ENCODE peak calls at places on chromosomes 11 and 22, in five cellular contexts. L, Y, C, F and I are unnamed samples.
A peak's percentile ranks its signal among the peaks of the same experiment; 100 is the strongest.

GRCh38 chr22:49865156-49865555 is 11.5 kb downstream of the ZBED4 start:
- DNase-seq in L (no peak), Y (no peak), C (no peak), F (no peak), I (no peak)

GRCh38 chr11:79199729-79200354 is 241.0 kb downstream of the TENM4 start:
- DNase-seq in L (no peak), Y (no peak), C (no peak), F (no peak), I (no peak)

GRCh38 chr11:68828155-68828931 is 13.4 kb downstream of the CPT1A start:
- DNase-seq in L (no peak), Y (no peak), C (no peak), F (no peak), I (no peak)

GRCh38 chr22:49685686-49686085 is 142.0 kb downstream of the BRD1 start:
- DNase-seq in L (no peak), Y (no peak), C (no peak), F (no peak), I (no peak)

GRCh38 chr11:29321293-29322132 is 695.3 kb downstream of the KCNA4 start:
- DNase-seq in L (no peak), Y (no peak), C (no peak), F (no peak), I (no peak)

GRCh38 chr11:65565624-65566453 is 4.4 kb upstream of the ZNRD2 start:
- DNase-seq in L (no peak), Y (no peak), C (no peak), F (no peak), I (no peak)

GRCh38 chr22:23061471-23062280 is 8.6 kb upstream of the GNAZ start:
- DNase-seq in L (no peak), Y (no peak), C (no peak), F (no peak), I (no peak)

GRCh38 chr11:73395297-73396208 is 19.4 kb downstream of the RELT start:
- DNase-seq in L (no peak), Y (no peak), C (peak; percentile 16), F (no peak), I (no peak)

GRCh38 chr11:102254047-102254446 is 63.2 kb upstream of the BIRC3 start:
- DNase-seq in L (no peak), Y (no peak), C (no peak), F (no peak), I (no peak)

GRCh38 chr22:29503811-29504372 is 23.9 kb downstream of the NEFH start:
- DNase-seq in L (no peak), Y (no peak), C (peak; percentile 60), F (peak; percentile 77), I (peak; percentile 34)

GRCh38 chr11:86955674-86956522 is 703 bp upstream of the FZD4 start:
- DNase-seq in L (peak; percentile 53), Y (peak; percentile 94), C (peak; percentile 91), F (peak; percentile 51), I (peak; percentile 86)

GRCh38 chr11:85779956-85780640 is 30.8 kb downstream of the SYTL2 start:
- DNase-seq in L (no peak), Y (no peak), C (no peak), F (no peak), I (no peak)

GRCh38 chr11:129286813-129287212 is 88.8 kb upstream of the BARX2 start:
- DNase-seq in L (no peak), Y (no peak), C (no peak), F (no peak), I (no peak)

GRCh38 chr22:26552466-26552865 is 37.5 kb downstream of the TPST2 start:
- DNase-seq in L (no peak), Y (no peak), C (no peak), F (no peak), I (no peak)

GRCh38 chr11:6505577-6506240 is 8.6 kb downstream of the DNHD1 start:
- DNase-seq in L (no peak), Y (no peak), C (no peak), F (peak; percentile 58), I (peak; percentile 26)

GRCh38 chr11:45771194-45771941 is 33.6 kb upstream of the SLC35C1 start:
- DNase-seq in L (peak; percentile 49), Y (peak; percentile 72), C (peak; percentile 67), F (peak; percentile 65), I (peak; percentile 33)

GRCh38 chr22:40469181-40469580 is 98.8 kb downstream of the SGSM3 start:
- DNase-seq in L (no peak), Y (no peak), C (no peak), F (peak; percentile 43), I (no peak)

GRCh38 chr11:46890665-46891064 is 27.7 kb downstream of the LRP4 start:
- DNase-seq in L (no peak), Y (no peak), C (no peak), F (no peak), I (no peak)

GRCh38 chr11:111977141-111978027 is 40.2 kb downstream of the DIXDC1 start:
- DNase-seq in L (peak; percentile 61), Y (peak; percentile 82), C (peak; percentile 76), F (no peak), I (no peak)

GRCh38 chr22:30441088-30441487 is 15.5 kb downstream of the MTFP1 start:
- DNase-seq in L (no peak), Y (no peak), C (no peak), F (no peak), I (no peak)

GRCh38 chr11:16153951-16154350 is 202.4 kb downstream of the SOX6 start:
- DNase-seq in L (no peak), Y (no peak), C (no peak), F (no peak), I (no peak)

GRCh38 chr11:125141686-125142535 is 22.6 kb upstream of the PKNOX2 start:
- DNase-seq in L (peak; percentile 60), Y (peak; percentile 67), C (peak; percentile 43), F (peak; percentile 63), I (no peak)

GRCh38 chr11:46278387-46279173 is 1.1 kb downstream of the CREB3L1 start:
- DNase-seq in L (no peak), Y (peak; percentile 83), C (peak; percentile 62), F (no peak), I (no peak)

GRCh38 chr11:77038029-77038824 is 4.0 kb downstream of the B3GNT6 start:
- DNase-seq in L (no peak), Y (no peak), C (no peak), F (no peak), I (no peak)

GRCh38 chr22:23219787-23220484 is 39.6 kb downstream of the BCR start:
- DNase-seq in L (peak; percentile 53), Y (peak; percentile 64), C (no peak), F (peak; percentile 37), I (no peak)

GRCh38 chr11:34855021-34855753 is 61.0 kb downstream of the APIP start:
- DNase-seq in L (no peak), Y (no peak), C (no peak), F (no peak), I (no peak)